ENCODE peak calls at places on chromosome 22, in six cellular contexts. J, P, G, I, F and Y are unnamed samples.

GRCh38 chr22:37368058-37368457 is 59.2 kb downstream of the ELFN2 start:
- DNase-seq in J (no peak), G (peak; percentile 31), I (no peak), F (no peak), P (no peak), Y (peak; percentile 33)

GRCh38 chr22:22422629-22423112 is 85.9 kb downstream of the ZNF280B start:
- DNase-seq in P (peak; percentile 26), G (peak; percentile 92), I (peak; percentile 84), F (peak; percentile 23), J (peak; percentile 59), Y (peak; percentile 42)

GRCh38 chr22:21761086-21761485 is 25.5 kb upstream of the YPEL1 start:
- DNase-seq in G (no peak), J (no peak), F (no peak), I (no peak), P (no peak), Y (no peak)

GRCh38 chr22:44735518-44736428 is 16.6 kb upstream of the ARHGAP8 start:
- DNase-seq in I (peak; percentile 92), P (peak; percentile 26), G (peak; percentile 86), J (peak; percentile 35), F (no peak), Y (peak; percentile 92)

GRCh38 chr22:29030618-29031235 is 30.9 kb downstream of the C22orf31 start:
- DNase-seq in J (peak; percentile 63), G (peak; percentile 79), F (peak; percentile 42), P (no peak), I (peak; percentile 86), Y (peak; percentile 89)

GRCh38 chr22:44453441-44454112 is 44.5 kb downstream of the RTL6 start:
- DNase-seq in I (no peak), F (no peak), P (no peak), G (no peak), J (no peak), Y (no peak)

GRCh38 chr22:46681010-46681409 is 57.0 kb downstream of the CERK start:
- DNase-seq in F (no peak), G (no peak), J (no peak), I (peak; percentile 38), P (no peak), Y (peak; percentile 27)

GRCh38 chr22:30434775-30435315 is 9.3 kb downstream of the MTFP1 start:
- DNase-seq in J (no peak), G (no peak), I (no peak), P (no peak), F (no peak), Y (no peak)

GRCh38 chr22:17370036-17370765 is 941 bp downstream of the CECR2 start:
- DNase-seq in J (no peak), I (peak; percentile 51), P (no peak), G (peak; percentile 76), F (no peak), Y (peak; percentile 71)

GRCh38 chr22:50293441-50294318 is 13.8 kb downstream of the PLXNB2 start:
- DNase-seq in J (no peak), P (no peak), I (peak; percentile 90), F (no peak), G (peak; percentile 94), Y (peak; percentile 72)

GRCh38 chr22:40691532-40691931 is 12.2 kb downstream of the MCHR1 start:
- DNase-seq in P (no peak), G (no peak), J (no peak), F (no peak), I (no peak), Y (no peak)

GRCh38 chr22:47356433-47357011 is 594.1 kb downstream of the TBC1D22A start:
- DNase-seq in I (no peak), P (no peak), J (no peak), F (no peak), G (no peak), Y (no peak)

GRCh38 chr22:19429950-19430889 is 1.3 kb downstream of the HIRA start:
- DNase-seq in P (no peak), J (peak; percentile 16), I (peak; percentile 28), G (peak; percentile 27), F (no peak), Y (peak; percentile 42)